ENCODE peak calls at places on chromosomes 1 and 21, in five cellular contexts. V, G, Z, Y and H are unnamed samples.

GRCh38 chr21:16579538-16579937 is 849.8 kb downstream of the USP25 start:
- DNase-seq in Z (no peak), Y (peak; percentile 32), V (no peak), G (peak; percentile 68), H (no peak)

GRCh38 chr1:24351918-24352637 is 32.9 kb downstream of the GRHL3 start:
- DNase-seq in Z (no peak), Y (peak; percentile 61), V (no peak), G (no peak), H (no peak)

GRCh38 chr21:42174173-42174572 is 44.8 kb upstream of the ABCG1 start:
- DNase-seq in G (no peak), Z (peak; percentile 82), Y (no peak), V (no peak), H (no peak)

GRCh38 chr1:26759531-26759930 is 28.2 kb upstream of the PIGV start:
- DNase-seq in Y (no peak), Z (no peak), V (no peak), G (no peak), H (no peak)

GRCh38 chr1:19698181-19698580 is 33.5 kb downstream of the HTR6 start:
- DNase-seq in Z (no peak), Y (no peak), V (no peak), G (no peak), H (no peak)

GRCh38 chr1:94396356-94396755 is 21.8 kb upstream of the ABCD3 start:
- DNase-seq in V (no peak), Z (no peak), G (peak; percentile 44), Y (no peak), H (no peak)

GRCh38 chr1:162656266-162656665 is 24.0 kb downstream of the DDR2 start:
- DNase-seq in G (no peak), Z (no peak), Y (no peak), V (no peak), H (no peak)

GRCh38 chr1:224438989-224439388 is 4.4 kb upstream of the WDR26 start:
- DNase-seq in Y (no peak), G (no peak), Z (no peak), V (no peak), H (no peak)

GRCh38 chr21:46551636-46552241 is 53.1 kb downstream of the S100B start:
- DNase-seq in G (no peak), Y (no peak), Z (no peak), V (no peak), H (no peak)

GRCh38 chr1:230167419-230167852 is 100.4 kb downstream of the GALNT2 start:
- DNase-seq in G (peak; percentile 64), Z (peak; percentile 83), Y (peak; percentile 37), V (no peak), H (peak; percentile 31)

DNA sequence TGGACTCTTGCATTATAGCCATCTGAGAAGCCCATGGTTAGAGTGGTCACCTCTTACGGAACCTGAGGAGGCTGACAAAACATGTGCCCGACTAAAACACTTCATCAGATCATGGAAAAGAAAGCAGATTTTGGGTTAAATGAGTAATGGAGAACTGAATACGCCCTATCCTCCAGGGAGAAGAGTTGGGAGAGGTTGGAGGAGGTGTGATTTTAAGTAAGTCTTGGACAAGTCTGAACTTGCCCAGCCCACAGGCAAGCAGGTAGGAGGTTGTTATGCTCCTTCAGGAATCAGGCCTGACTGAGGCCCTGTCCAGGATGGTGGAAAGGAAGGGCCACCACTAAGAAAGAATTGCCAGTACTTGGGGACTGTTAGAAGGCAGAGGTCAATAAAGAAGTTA is 255.8 kb downstream of the TGFB2 start:
- DNase-seq in Z (no peak), Y (no peak), V (no peak), G (no peak), H (no peak)
- H3K27ac ChIP-seq in Z (no peak overlapping the region), Y (no peak overlapping the region), V (no peak overlapping the region), G (no peak overlapping the region), H (peak overlapping the region; percentile 27)

GRCh38 chr1:6183520-6183989 is 3.4 kb upstream of the CHD5 start:
- DNase-seq in Y (no peak), Z (no peak), G (no peak), V (no peak), H (no peak)
- H3K27ac ChIP-seq in Y (no peak overlapping the region), Z (no peak overlapping the region), G (no peak overlapping the region), V (no peak overlapping the region), H (no peak overlapping the region)

DNA sequence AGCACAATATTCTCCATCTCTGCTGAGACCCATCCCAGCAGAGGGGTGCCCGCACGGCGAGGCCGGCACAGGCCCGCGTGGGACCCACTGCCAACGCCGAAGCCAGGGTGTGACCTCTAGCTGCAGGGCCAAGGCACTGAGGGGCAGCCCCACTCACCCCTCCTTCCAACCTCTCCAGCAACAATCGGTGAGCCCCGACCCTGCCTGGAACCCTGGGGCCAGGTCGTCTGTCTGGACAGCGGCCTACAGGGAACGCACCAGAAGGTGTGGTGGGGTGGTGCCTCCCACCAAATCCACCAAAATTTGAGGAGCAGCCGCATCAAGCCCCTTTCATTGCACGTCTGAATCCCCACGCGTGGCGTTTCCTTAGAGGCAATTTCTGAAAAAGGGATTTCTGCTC is 63.0 kb upstream of the ADARB1 start:
- DNase-seq in G (no peak), V (no peak), Z (no peak), Y (no peak), H (no peak)
- H3K27ac ChIP-seq in G (no peak overlapping the region), V (no peak overlapping the region), Z (no peak overlapping the region), Y (no peak overlapping the region), H (peak overlapping the region; percentile 93)

GRCh38 chr1:41673806-41674205 is 189.3 kb upstream of the EDN2 start:
- DNase-seq in G (no peak), Z (no peak), V (no peak), Y (no peak), H (no peak)
- H3K27ac ChIP-seq in G (no peak overlapping the region), Z (no peak overlapping the region), V (no peak overlapping the region), Y (no peak overlapping the region), H (no peak overlapping the region)

GRCh38 chr1:9351654-9352271 is 59.1 kb downstream of the SPSB1 start:
- DNase-seq in V (no peak), Y (no peak), G (no peak), Z (no peak), H (no peak)
- H3K27ac ChIP-seq in V (no peak overlapping the region), Y (no peak overlapping the region), G (no peak overlapping the region), Z (no peak overlapping the region), H (no peak overlapping the region)

DNA sequence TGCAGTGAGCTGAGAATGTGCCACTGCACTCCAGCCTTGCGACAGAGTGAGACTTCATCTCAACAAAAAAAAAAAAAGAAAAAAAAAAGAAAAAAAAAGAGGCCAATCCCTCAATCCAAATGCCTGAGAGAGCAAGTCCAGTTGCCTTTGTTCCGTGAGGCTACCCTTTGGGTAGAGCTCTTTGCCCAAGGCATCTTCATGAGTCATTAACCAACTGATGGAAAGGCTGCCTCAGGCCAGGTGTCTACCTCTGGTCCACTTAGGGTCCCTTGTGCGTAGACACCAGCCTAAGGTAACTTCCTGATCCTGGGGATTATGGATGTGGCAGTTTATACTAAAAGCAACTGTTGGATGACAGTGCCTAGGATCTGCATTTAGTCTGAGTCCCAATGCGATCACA is 20.7 kb upstream of the ZNF326 start:
- DNase-seq in G (no peak), V (no peak), Z (no peak), Y (no peak), H (no peak)
- H3K27ac ChIP-seq in G (no peak overlapping the region), V (no peak overlapping the region), Z (no peak overlapping the region), Y (no peak overlapping the region), H (no peak overlapping the region)

DNA sequence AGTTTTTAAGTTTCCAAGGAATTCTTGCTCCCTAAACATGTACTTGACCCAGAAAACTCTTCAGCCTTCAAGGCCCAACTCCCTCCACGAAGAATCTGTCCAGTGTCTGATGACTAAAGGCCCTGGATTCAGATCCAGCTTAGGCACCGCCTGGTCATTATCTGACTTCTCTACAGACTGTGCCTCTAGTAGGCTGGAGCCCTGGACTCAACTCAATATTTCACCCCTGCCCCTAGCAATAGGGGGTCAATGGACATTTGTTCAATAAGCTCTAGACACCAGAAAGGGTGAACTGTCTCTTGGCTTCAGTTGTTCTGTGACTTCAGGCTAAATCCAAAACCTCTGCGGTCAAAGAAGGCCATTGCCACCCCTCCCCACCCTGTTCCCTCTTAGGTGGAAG is 34.5 kb downstream of the NUAK2 start:
- DNase-seq in V (no peak), G (no peak), Y (no peak), Z (no peak), H (no peak)
- H3K27ac ChIP-seq in V (peak overlapping the region; percentile 82), G (no peak overlapping the region), Y (no peak overlapping the region), Z (no peak overlapping the region), H (no peak overlapping the region)